ENCODE peak calls at places on chromosome 10, in nine cellular contexts. Q is HCT116, R is epithelial cell of esophagus, O is BE2C, C is fibroblast of pulmonary artery, S is left ventricle myocardium inferior, D is D721Med, M is brain microvascular endothelial cell, N is tibial nerve. E is an unnamed sample.

GRCh38 chr10:103448751-103449150 is 3.4 kb downstream of the CALHM2 start:
- DNase-seq in Q (no peak), S (peak), N (peak), D (no peak), M (peak), O (no peak), C (peak), R (peak), E (no peak)

GRCh38 chr10:70191161-70191770 is 21.0 kb upstream of the SAR1A start:
- DNase-seq in R (no peak), S (no peak), C (peak), O (no peak), D (no peak), Q (no peak), N (no peak), M (no peak), E (no peak)

GRCh38 chr10:70169661-70170364 is 501 bp downstream of the SAR1A start:
- DNase-seq in N (peak), C (no peak), D (no peak), Q (no peak), M (no peak), R (no peak), S (no peak), O (no peak), E (no peak)

GRCh38 chr10:58023341-58024073 is 244.2 kb downstream of the IPMK start:
- DNase-seq in R (peak), M (peak), S (no peak), N (no peak), O (no peak), Q (no peak), C (peak), D (no peak), E (no peak)

GRCh38 chr10:1159131-1160061 is 103.2 kb downstream of the WDR37 start:
- DNase-seq in N (no peak), O (no peak), R (no peak), C (peak), D (no peak), Q (no peak), S (no peak), M (no peak), E (peak)

GRCh38 chr10:1199345-1199673 is 143.1 kb downstream of the WDR37 start:
- DNase-seq in N (no peak), Q (no peak), D (no peak), S (no peak), O (no peak), C (no peak), M (no peak), R (no peak), E (no peak)

GRCh38 chr10:67550838-67551402 is 145.1 kb downstream of the CTNNA3 start:
- DNase-seq in O (no peak), N (no peak), C (no peak), D (no peak), Q (no peak), R (no peak), S (no peak), M (no peak), E (no peak)

GRCh38 chr10:58351616-58352578 is 17.1 kb downstream of the UBE2D1 start:
- DNase-seq in D (no peak), R (no peak), S (no peak), O (no peak), M (no peak), N (no peak), Q (no peak), C (no peak), E (no peak)

GRCh38 chr10:18350340-18350739 is 210.1 kb downstream of the CACNB2 start:
- DNase-seq in C (no peak), S (no peak), Q (no peak), O (no peak), D (no peak), M (no peak), N (no peak), R (no peak), E (no peak)

GRCh38 chr10:30151581-30152389 is 92.4 kb upstream of the JCAD start:
- DNase-seq in M (peak), S (peak), R (peak), O (peak), D (no peak), Q (peak), N (no peak), C (peak), E (no peak)

GRCh38 chr10:60041489-60042133 is 135.3 kb upstream of the CCDC6 start:
- DNase-seq in O (no peak), Q (no peak), D (no peak), N (no peak), S (no peak), C (no peak), R (no peak), M (no peak), E (no peak)

GRCh38 chr10:11823122-11823988 is at the start of gene PROSER2:
- DNase-seq in S (peak), R (peak), M (peak), Q (peak), N (peak), D (peak), O (no peak), C (peak), E (no peak)

GRCh38 chr10:78907458-78908211 is 161.1 kb upstream of the ZMIZ1 start:
- DNase-seq in M (no peak), D (no peak), R (no peak), S (no peak), N (no peak), O (no peak), C (no peak), Q (no peak), E (no peak)

GRCh38 chr10:30491204-30491603 is 57.2 kb downstream of the MAP3K8 start:
- DNase-seq in S (no peak), D (no peak), Q (no peak), R (peak), N (peak), M (no peak), C (peak), O (no peak), E (no peak)

DNA sequence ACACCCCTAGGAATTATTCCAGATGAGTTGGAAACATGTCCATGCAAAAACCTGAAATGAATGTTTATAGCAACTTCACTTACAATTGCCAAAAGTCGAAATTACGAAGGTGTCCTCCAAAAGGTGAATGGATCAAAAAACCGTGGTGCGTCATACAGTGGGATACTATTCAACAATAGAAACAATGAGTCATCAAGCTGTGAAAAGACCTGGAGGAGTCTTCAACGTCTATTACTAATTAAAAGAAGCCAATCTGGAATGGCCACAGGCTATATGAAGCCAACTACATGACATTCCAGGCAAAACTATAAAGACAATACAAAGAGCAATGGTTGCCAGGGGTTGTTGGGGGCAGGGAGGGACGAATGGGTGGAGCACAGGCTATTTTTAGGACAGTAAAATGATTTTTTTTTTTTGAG is 12.6 kb upstream of the PPP2R2D start:
- DNase-seq in N (no peak), O (no peak), Q (peak), D (no peak), S (no peak), C (no peak), R (peak), M (no peak), E (no peak)
- TF ChIP-seq CTCF in N (no peak), O (no peak), Q (no peak), D (no peak), S (no peak), C (no peak), R (no peak), M (no peak), E (no peak)

GRCh38 chr10:48670978-48671913 is 13.4 kb upstream of the WDFY4 start:
- DNase-seq in M (no peak), D (no peak), R (no peak), C (no peak), S (no peak), N (no peak), Q (no peak), O (no peak), E (no peak)

GRCh38 chr10:48667960-48668541 is 16.6 kb upstream of the WDFY4 start:
- DNase-seq in S (no peak), Q (no peak), M (no peak), R (no peak), O (no peak), N (no peak), D (no peak), C (no peak), E (no peak)

GRCh38 chr10:48677625-48678024 is 7.0 kb upstream of the WDFY4 start:
- DNase-seq in R (no peak), S (no peak), C (no peak), O (no peak), N (no peak), M (no peak), D (no peak), Q (no peak), E (no peak)

GRCh38 chr10:48672596-48673255 is 11.9 kb upstream of the WDFY4 start:
- DNase-seq in N (no peak), D (no peak), S (no peak), C (no peak), Q (no peak), R (no peak), O (no peak), M (no peak), E (no peak)

GRCh38 chr10:48671914-48672595 is 12.6 kb upstream of the WDFY4 start:
- DNase-seq in S (no peak), Q (no peak), O (no peak), C (no peak), N (no peak), D (no peak), R (no peak), M (no peak), E (no peak)
- TF ChIP-seq CTCF in S (no peak), Q (no peak), O (no peak), C (no peak), N (no peak), D (no peak), R (no peak), M (no peak), E (no peak)

GRCh38 chr10:6660460-6660859 is 80.4 kb upstream of the PRKCQ start:
- DNase-seq in Q (no peak), S (no peak), M (no peak), N (no peak), O (no peak), C (no peak), R (no peak), D (no peak), E (no peak)

GRCh38 chr10:6657669-6658068 is 77.6 kb upstream of the PRKCQ start:
- DNase-seq in S (no peak), M (no peak), Q (no peak), O (no peak), C (no peak), D (no peak), R (no peak), N (no peak), E (no peak)

DNA sequence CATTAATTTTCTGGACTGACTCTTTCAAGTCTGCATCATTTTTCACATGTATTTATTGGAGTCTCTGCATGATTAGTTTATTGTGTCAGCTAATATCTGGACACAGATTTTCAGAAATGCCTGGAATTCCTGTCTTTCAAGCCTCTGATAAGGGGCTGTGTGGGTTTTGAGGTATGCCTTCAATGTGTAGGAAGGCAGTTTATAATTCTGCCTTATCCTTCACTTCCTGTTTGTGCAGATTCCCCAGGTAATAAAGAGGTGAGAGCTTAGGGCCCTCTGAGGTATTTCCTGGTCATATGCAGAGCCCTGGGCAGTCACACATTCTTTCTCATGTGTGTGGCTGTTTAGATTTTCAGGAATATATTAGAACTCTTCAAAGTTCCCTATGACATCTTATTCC is 79.4 kb upstream of the PRKCQ start:
- DNase-seq in D (no peak), S (no peak), R (peak), N (no peak), M (peak), O (no peak), Q (no peak), C (no peak), E (no peak)
- TF ChIP-seq CTCF in D (no peak), S (no peak), R (no peak), N (no peak), M (no peak), O (no peak), Q (no peak), C (no peak), E (no peak)

GRCh38 chr10:3037182-3037581 is 30.2 kb upstream of the PFKP start:
- DNase-seq in D (no peak), N (no peak), Q (no peak), R (no peak), S (no peak), C (no peak), M (no peak), O (no peak), E (no peak)

GRCh38 chr10:3042589-3042988 is 24.8 kb upstream of the PFKP start:
- DNase-seq in C (no peak), N (no peak), S (no peak), O (no peak), M (no peak), D (no peak), Q (no peak), R (no peak), E (no peak)

GRCh38 chr10:3043512-3044368 is 23.6 kb upstream of the PFKP start:
- DNase-seq in Q (peak), N (peak), O (peak), D (peak), M (peak), S (peak), R (peak), C (peak), E (no peak)

GRCh38 chr10:3036605-3037004 is 30.7 kb upstream of the PFKP start:
- DNase-seq in R (no peak), S (no peak), O (no peak), M (no peak), C (no peak), N (no peak), D (no peak), Q (no peak), E (no peak)

GRCh38 chr10:3040069-3040468 is 27.3 kb upstream of the PFKP start:
- DNase-seq in R (no peak), D (no peak), C (no peak), S (no peak), Q (no peak), M (no peak), N (no peak), O (no peak), E (no peak)
- TF ChIP-seq CTCF in R (no peak), D (no peak), C (no peak), S (no peak), Q (no peak), M (no peak), N (no peak), O (no peak), E (no peak)